ENCODE peak calls at places on chromosomes 6 and 20, in eight cellular contexts. One of them, this sample, is unnamed.

GRCh38 chr6:35026434-35027222 is 114.5 kb downstream of the TCP11 start:
- DNase-seq in lower leg skin: no peak
- DNase-seq in AG10803: no peak
- DNase-seq in mesothelial cell of epicardium: no peak
- DNase-seq in heart right ventricle: no peak
- DNase-seq in AG04450: no peak
- DNase-seq in nephron progenitor cell: no peak
- DNase-seq in lower lobe of right lung: no peak
- DNase-seq in this sample: peak

GRCh38 chr6:22929228-22929627 is 359.9 kb downstream of the HDGFL1 start:
- DNase-seq in AG10803: peak
- DNase-seq in AG04450: no peak
- DNase-seq in lower lobe of right lung: no peak
- DNase-seq in nephron progenitor cell: no peak
- DNase-seq in mesothelial cell of epicardium: no peak
- DNase-seq in lower leg skin: no peak
- DNase-seq in heart right ventricle: no peak
- DNase-seq in this sample: no peak

GRCh38 chr6:124036384-124036783 is 232.7 kb downstream of the NKAIN2 start:
- DNase-seq in lower leg skin: no peak
- DNase-seq in mesothelial cell of epicardium: no peak
- DNase-seq in AG10803: no peak
- DNase-seq in heart right ventricle: no peak
- DNase-seq in lower lobe of right lung: no peak
- DNase-seq in AG04450: no peak
- DNase-seq in nephron progenitor cell: no peak
- DNase-seq in this sample: no peak

GRCh38 chr20:52078289-52078688 is 113.3 kb downstream of the ZFP64 start:
- DNase-seq in heart right ventricle: no peak
- DNase-seq in lower lobe of right lung: no peak
- DNase-seq in AG10803: peak
- DNase-seq in AG04450: no peak
- DNase-seq in mesothelial cell of epicardium: no peak
- DNase-seq in lower leg skin: no peak
- DNase-seq in nephron progenitor cell: no peak
- DNase-seq in this sample: no peak

GRCh38 chr6:6674872-6675271 is 86.4 kb downstream of the LY86 start:
- DNase-seq in heart right ventricle: no peak
- DNase-seq in AG04450: no peak
- DNase-seq in AG10803: no peak
- DNase-seq in lower lobe of right lung: no peak
- DNase-seq in mesothelial cell of epicardium: no peak
- DNase-seq in nephron progenitor cell: no peak
- DNase-seq in lower leg skin: no peak
- DNase-seq in this sample: no peak

GRCh38 chr6:144467921-144468320 is 182.8 kb downstream of the UTRN start:
- DNase-seq in lower lobe of right lung: no peak
- DNase-seq in AG04450: no peak
- DNase-seq in lower leg skin: no peak
- DNase-seq in AG10803: no peak
- DNase-seq in nephron progenitor cell: no peak
- DNase-seq in heart right ventricle: no peak
- DNase-seq in mesothelial cell of epicardium: no peak
- DNase-seq in this sample: no peak

GRCh38 chr6:79657238-79657637 is 26.1 kb downstream of the SH3BGRL2 start:
- DNase-seq in mesothelial cell of epicardium: no peak
- DNase-seq in AG10803: no peak
- DNase-seq in lower leg skin: no peak
- DNase-seq in lower lobe of right lung: no peak
- DNase-seq in AG04450: no peak
- DNase-seq in nephron progenitor cell: no peak
- DNase-seq in heart right ventricle: no peak
- DNase-seq in this sample: no peak

GRCh38 chr6:14861491-14861943 is 384.4 kb upstream of the JARID2 start:
- DNase-seq in AG10803: no peak
- DNase-seq in mesothelial cell of epicardium: no peak
- DNase-seq in lower leg skin: no peak
- DNase-seq in lower lobe of right lung: no peak
- DNase-seq in heart right ventricle: no peak
- DNase-seq in nephron progenitor cell: no peak
- DNase-seq in AG04450: no peak
- DNase-seq in this sample: no peak

GRCh38 chr20:61391812-61392520 is 139.9 kb downstream of the CDH4 start:
- DNase-seq in heart right ventricle: no peak
- DNase-seq in lower leg skin: no peak
- DNase-seq in lower lobe of right lung: no peak
- DNase-seq in AG10803: no peak
- DNase-seq in nephron progenitor cell: no peak
- DNase-seq in AG04450: no peak
- DNase-seq in mesothelial cell of epicardium: no peak
- DNase-seq in this sample: no peak

GRCh38 chr20:38874460-38875169 is 51.6 kb upstream of the FAM83D start:
- DNase-seq in AG04450: no peak
- DNase-seq in heart right ventricle: no peak
- DNase-seq in mesothelial cell of epicardium: no peak
- DNase-seq in lower leg skin: no peak
- DNase-seq in lower lobe of right lung: no peak
- DNase-seq in nephron progenitor cell: no peak
- DNase-seq in AG10803: no peak
- DNase-seq in this sample: no peak

GRCh38 chr20:57094171-57094891 is 172.1 kb downstream of the BMP7 start:
- DNase-seq in lower leg skin: no peak
- DNase-seq in AG04450: no peak
- DNase-seq in heart right ventricle: no peak
- DNase-seq in AG10803: no peak
- DNase-seq in lower lobe of right lung: peak
- DNase-seq in mesothelial cell of epicardium: no peak
- DNase-seq in nephron progenitor cell: peak
- DNase-seq in this sample: no peak

GRCh38 chr20:2873747-2874041 is 413 bp downstream of the PTPRA start:
- DNase-seq in lower lobe of right lung: peak
- DNase-seq in heart right ventricle: peak
- DNase-seq in lower leg skin: peak
- DNase-seq in AG10803: no peak
- DNase-seq in mesothelial cell of epicardium: peak
- DNase-seq in AG04450: no peak
- DNase-seq in nephron progenitor cell: peak
- DNase-seq in this sample: peak

GRCh38 chr6:56688521-56688920 is 45.8 kb upstream of the DST start:
- DNase-seq in AG10803: no peak
- DNase-seq in lower lobe of right lung: no peak
- DNase-seq in heart right ventricle: no peak
- DNase-seq in lower leg skin: no peak
- DNase-seq in nephron progenitor cell: no peak
- DNase-seq in mesothelial cell of epicardium: no peak
- DNase-seq in AG04450: no peak
- DNase-seq in this sample: no peak

GRCh38 chr6:38404900-38405556 is 234.7 kb downstream of the BTBD9 start:
- DNase-seq in AG10803: peak
- DNase-seq in heart right ventricle: no peak
- DNase-seq in AG04450: no peak
- DNase-seq in nephron progenitor cell: no peak
- DNase-seq in lower leg skin: no peak
- DNase-seq in lower lobe of right lung: no peak
- DNase-seq in mesothelial cell of epicardium: no peak
- DNase-seq in this sample: peak

GRCh38 chr6:37485259-37485658 is 14.4 kb downstream of the CCDC167 start:
- DNase-seq in nephron progenitor cell: peak
- DNase-seq in AG10803: no peak
- DNase-seq in lower lobe of right lung: no peak
- DNase-seq in lower leg skin: no peak
- DNase-seq in mesothelial cell of epicardium: no peak
- DNase-seq in heart right ventricle: no peak
- DNase-seq in AG04450: no peak
- DNase-seq in this sample: no peak

GRCh38 chr6:134421496-134421895 is 103.6 kb upstream of the SGK1 start:
- DNase-seq in lower leg skin: no peak
- DNase-seq in mesothelial cell of epicardium: no peak
- DNase-seq in lower lobe of right lung: no peak
- DNase-seq in AG10803: peak
- DNase-seq in nephron progenitor cell: no peak
- DNase-seq in heart right ventricle: no peak
- DNase-seq in AG04450: no peak
- DNase-seq in this sample: no peak

DNA sequence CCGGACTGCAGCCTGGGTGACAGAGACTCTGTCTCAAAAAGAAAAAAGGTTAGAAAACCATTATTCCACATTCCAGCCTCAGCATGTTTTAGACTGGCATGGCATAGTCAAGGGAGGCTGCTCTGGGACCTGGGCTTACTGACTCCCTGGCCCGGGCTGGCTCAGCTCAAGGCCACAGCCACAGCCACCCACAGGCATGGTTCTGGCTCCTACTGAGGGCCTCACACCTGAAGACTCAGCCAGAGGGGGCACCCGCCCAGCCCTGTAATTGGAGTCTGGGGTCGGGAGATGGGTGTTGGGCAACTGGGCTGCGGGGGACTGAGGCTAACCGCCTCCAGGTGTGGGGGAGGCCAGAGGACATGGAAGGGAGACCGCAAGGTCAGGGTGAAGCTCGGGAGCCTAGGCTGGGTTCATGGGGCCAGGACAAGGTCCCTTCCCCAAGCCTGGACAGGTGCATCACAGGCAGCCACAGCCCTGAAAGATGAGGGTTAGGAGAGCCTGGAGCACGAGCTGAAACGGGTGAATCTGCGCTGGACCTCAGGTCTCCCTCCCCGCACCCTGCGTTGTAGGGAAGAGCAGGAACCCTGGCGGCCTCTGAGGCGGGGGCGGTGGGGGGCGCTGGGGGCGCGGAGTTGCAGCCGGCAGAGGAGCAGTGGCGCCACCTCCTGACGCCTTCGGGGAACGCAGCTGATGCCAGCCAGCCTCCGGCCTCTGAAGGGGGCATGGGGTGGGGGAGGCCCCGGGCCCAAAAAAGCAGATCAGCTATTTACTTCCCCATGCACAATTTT is 67.7 kb upstream of the SRSF6 start:
- DNase-seq in AG10803: no peak
- DNase-seq in lower lobe of right lung: no peak
- DNase-seq in heart right ventricle: no peak
- DNase-seq in mesothelial cell of epicardium: no peak
- DNase-seq in nephron progenitor cell: peak
- DNase-seq in lower leg skin: no peak
- DNase-seq in AG04450: no peak
- DNase-seq in this sample: no peak
- TF ChIP-seq CTCF in AG10803: peak
- TF ChIP-seq CTCF in lower lobe of right lung: peak
- TF ChIP-seq CTCF in heart right ventricle: peak
- TF ChIP-seq CTCF in mesothelial cell of epicardium: peak
- TF ChIP-seq CTCF in nephron progenitor cell: peak
- TF ChIP-seq CTCF in lower leg skin: no peak
- TF ChIP-seq CTCF in AG04450: peak
- TF ChIP-seq CTCF in this sample: peak

GRCh38 chr20:48826883-48827771 is 672 bp downstream of the PREX1 start:
- DNase-seq in mesothelial cell of epicardium: peak
- DNase-seq in AG10803: peak
- DNase-seq in nephron progenitor cell: peak
- DNase-seq in lower leg skin: no peak
- DNase-seq in AG04450: no peak
- DNase-seq in heart right ventricle: peak
- DNase-seq in lower lobe of right lung: peak
- DNase-seq in this sample: no peak
- TF ChIP-seq CTCF in mesothelial cell of epicardium: no peak
- TF ChIP-seq CTCF in AG10803: no peak
- TF ChIP-seq CTCF in nephron progenitor cell: no peak
- TF ChIP-seq CTCF in lower leg skin: no peak
- TF ChIP-seq CTCF in AG04450: no peak
- TF ChIP-seq CTCF in heart right ventricle: no peak
- TF ChIP-seq CTCF in lower lobe of right lung: no peak
- TF ChIP-seq CTCF in this sample: no peak

DNA sequence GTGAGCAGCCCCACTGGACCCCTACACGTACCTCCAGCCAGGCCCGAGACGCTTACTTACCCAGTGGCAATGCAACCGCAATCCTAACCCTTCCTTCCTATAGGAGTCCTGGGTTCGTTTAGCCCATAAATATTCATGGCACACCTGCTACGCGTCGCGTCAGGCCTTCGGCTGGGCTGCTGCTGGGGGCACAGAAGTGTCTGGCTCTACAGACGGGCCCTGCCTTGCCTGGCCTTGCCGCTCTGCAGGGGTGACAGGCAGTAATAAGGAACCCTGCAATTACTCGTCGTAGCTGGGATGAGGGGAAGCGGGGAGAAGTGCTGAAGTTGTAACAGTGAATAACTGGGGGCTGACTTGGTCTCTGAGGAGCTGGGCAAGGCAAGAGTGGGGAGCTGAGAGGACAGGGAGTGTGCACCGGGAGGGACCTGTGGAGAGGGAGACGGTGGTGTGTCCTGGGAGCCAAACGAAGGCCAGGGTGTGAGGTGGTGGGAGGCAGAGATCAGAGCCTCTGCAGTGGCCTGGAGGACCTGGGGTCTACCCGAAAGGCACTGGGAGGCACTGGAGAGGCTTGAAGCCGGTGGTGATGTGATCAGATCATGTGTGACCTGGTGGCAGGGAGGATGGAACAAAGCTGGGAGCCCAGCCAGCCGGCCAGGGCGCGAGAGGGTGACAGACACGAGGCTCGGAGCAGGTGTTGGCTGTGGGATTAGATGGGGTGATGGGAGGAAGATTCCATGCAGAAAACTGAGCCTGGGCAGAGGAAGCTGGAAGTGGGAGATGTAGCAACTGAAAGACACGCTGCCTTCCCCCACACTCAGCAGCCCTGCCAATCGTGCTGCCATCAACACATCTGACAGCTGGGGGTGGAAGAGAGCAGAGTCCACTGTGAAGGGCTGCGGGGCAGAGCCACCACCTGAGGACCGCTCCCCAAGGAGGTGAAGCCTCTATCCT is 36.4 kb downstream of the PSMG4 start:
- DNase-seq in mesothelial cell of epicardium: no peak
- DNase-seq in lower leg skin: no peak
- DNase-seq in lower lobe of right lung: no peak
- DNase-seq in AG10803: no peak
- DNase-seq in nephron progenitor cell: no peak
- DNase-seq in AG04450: no peak
- DNase-seq in heart right ventricle: no peak
- DNase-seq in this sample: no peak
- TF ChIP-seq CTCF in mesothelial cell of epicardium: no peak
- TF ChIP-seq CTCF in lower leg skin: no peak
- TF ChIP-seq CTCF in lower lobe of right lung: no peak
- TF ChIP-seq CTCF in AG10803: no peak
- TF ChIP-seq CTCF in nephron progenitor cell: no peak
- TF ChIP-seq CTCF in AG04450: no peak
- TF ChIP-seq CTCF in heart right ventricle: no peak
- TF ChIP-seq CTCF in this sample: no peak

DNA sequence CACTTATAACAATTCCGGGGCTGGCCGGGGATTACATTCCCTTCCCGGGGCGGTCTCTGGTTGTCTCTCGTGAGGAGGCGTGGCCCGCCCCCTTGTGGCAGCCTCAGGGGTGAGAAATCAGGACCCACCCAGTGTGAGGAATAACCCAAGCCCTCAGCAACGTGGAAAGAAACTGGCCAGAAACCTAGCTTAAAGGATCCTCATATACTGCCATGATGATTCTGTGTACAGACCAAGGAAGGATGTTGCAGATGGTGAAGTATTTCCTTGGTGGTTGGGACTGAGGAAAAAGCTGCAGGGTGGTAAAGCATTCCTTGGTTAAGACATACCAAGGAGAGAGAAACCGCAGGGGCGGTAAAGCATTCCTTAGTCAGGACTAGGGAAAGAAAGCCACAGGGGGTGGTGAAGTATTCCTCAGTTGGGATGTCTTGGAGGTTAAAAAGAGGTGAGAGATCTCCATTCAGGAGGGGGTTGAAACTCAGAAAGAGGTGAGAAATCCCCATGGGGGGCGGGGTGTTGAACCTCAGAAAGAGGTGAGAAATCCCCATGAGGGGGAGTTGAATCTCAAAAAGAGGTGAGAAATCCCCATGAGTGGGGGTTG is 238.2 kb downstream of the RNGTT start:
- DNase-seq in heart right ventricle: peak
- DNase-seq in AG10803: peak
- DNase-seq in lower leg skin: no peak
- DNase-seq in AG04450: peak
- DNase-seq in nephron progenitor cell: peak
- DNase-seq in mesothelial cell of epicardium: peak
- DNase-seq in lower lobe of right lung: no peak
- DNase-seq in this sample: no peak
- TF ChIP-seq CTCF in heart right ventricle: peak
- TF ChIP-seq CTCF in AG10803: no peak
- TF ChIP-seq CTCF in lower leg skin: no peak
- TF ChIP-seq CTCF in AG04450: peak
- TF ChIP-seq CTCF in nephron progenitor cell: peak
- TF ChIP-seq CTCF in mesothelial cell of epicardium: peak
- TF ChIP-seq CTCF in lower lobe of right lung: no peak
- TF ChIP-seq CTCF in this sample: no peak

This sample was measured in MCF 10A.